ENCODE peak calls at places on chromosome 14, in six cellular contexts. One of them, this sample, is unnamed.

GRCh38 chr14:38481939-38482678 is 226.2 kb upstream of the CLEC14A start:
- DNase-seq in HL-60: no peak
- DNase-seq in heart left ventricle: no peak
- DNase-seq in CD8-positive, alpha-beta T cell: no peak
- DNase-seq in pancreas: no peak
- DNase-seq in A549: peak
- DNase-seq in this sample: peak

GRCh38 chr14:59067135-59067894 is 121.2 kb upstream of the DAAM1 start:
- DNase-seq in HL-60: no peak
- DNase-seq in heart left ventricle: no peak
- DNase-seq in CD8-positive, alpha-beta T cell: no peak
- DNase-seq in pancreas: no peak
- DNase-seq in A549: peak
- DNase-seq in this sample: no peak

GRCh38 chr14:101584049-101584859 is 23.0 kb downstream of the DIO3 start:
- DNase-seq in HL-60: no peak
- DNase-seq in heart left ventricle: no peak
- DNase-seq in CD8-positive, alpha-beta T cell: no peak
- DNase-seq in pancreas: no peak
- DNase-seq in A549: no peak
- DNase-seq in this sample: peak

GRCh38 chr14:72924332-72924731 is 1.9 kb upstream of the DCAF4 start:
- DNase-seq in HL-60: no peak
- DNase-seq in heart left ventricle: peak
- DNase-seq in CD8-positive, alpha-beta T cell: no peak
- DNase-seq in pancreas: no peak
- DNase-seq in A549: peak
- DNase-seq in this sample: no peak

GRCh38 chr14:72402429-72402772 is 470.2 kb downstream of the RGS6 start:
- DNase-seq in HL-60: no peak
- DNase-seq in heart left ventricle: no peak
- DNase-seq in CD8-positive, alpha-beta T cell: no peak
- DNase-seq in pancreas: no peak
- DNase-seq in A549: no peak
- DNase-seq in this sample: no peak

GRCh38 chr14:91108941-91109611 is 4.8 kb upstream of the DGLUCY start:
- DNase-seq in HL-60: peak
- DNase-seq in heart left ventricle: no peak
- DNase-seq in CD8-positive, alpha-beta T cell: peak
- DNase-seq in pancreas: peak
- DNase-seq in A549: no peak
- DNase-seq in this sample: peak

GRCh38 chr14:59332727-59333126 is 132.5 kb downstream of the GPR135 start:
- DNase-seq in HL-60: no peak
- DNase-seq in heart left ventricle: no peak
- DNase-seq in CD8-positive, alpha-beta T cell: no peak
- DNase-seq in pancreas: no peak
- DNase-seq in A549: peak
- DNase-seq in this sample: peak

GRCh38 chr14:76904740-76905569 is 78.7 kb downstream of the LRRC74A start:
- DNase-seq in HL-60: peak
- DNase-seq in heart left ventricle: peak
- DNase-seq in CD8-positive, alpha-beta T cell: peak
- DNase-seq in pancreas: peak
- DNase-seq in A549: peak
- DNase-seq in this sample: peak

GRCh38 chr14:53979747-53980642 is 23.4 kb upstream of the BMP4 start:
- DNase-seq in HL-60: no peak
- DNase-seq in heart left ventricle: no peak
- DNase-seq in CD8-positive, alpha-beta T cell: no peak
- DNase-seq in pancreas: no peak
- DNase-seq in A549: peak
- DNase-seq in this sample: peak

GRCh38 chr14:105065280-105066228 is at the start of gene GPR132:
- DNase-seq in HL-60: peak
- DNase-seq in heart left ventricle: peak
- DNase-seq in CD8-positive, alpha-beta T cell: peak
- DNase-seq in pancreas: no peak
- DNase-seq in A549: no peak
- DNase-seq in this sample: no peak

GRCh38 chr14:92565718-92566115 is 52.1 kb downstream of the RIN3 start:
- DNase-seq in HL-60: no peak
- DNase-seq in heart left ventricle: no peak
- DNase-seq in CD8-positive, alpha-beta T cell: no peak
- DNase-seq in pancreas: no peak
- DNase-seq in A549: no peak
- DNase-seq in this sample: no peak

GRCh38 chr14:91252901-91253794 is 8.6 kb upstream of the GPR68 start:
- DNase-seq in HL-60: no peak
- DNase-seq in heart left ventricle: peak
- DNase-seq in CD8-positive, alpha-beta T cell: peak
- DNase-seq in pancreas: no peak
- DNase-seq in A549: no peak
- DNase-seq in this sample: no peak

GRCh38 chr14:99601301-99601945 is 2.6 kb downstream of the CCDC85C start:
- DNase-seq in HL-60: no peak
- DNase-seq in heart left ventricle: no peak
- DNase-seq in CD8-positive, alpha-beta T cell: no peak
- DNase-seq in pancreas: no peak
- DNase-seq in A549: no peak
- DNase-seq in this sample: peak

GRCh38 chr14:59969319-59969718 is 49.4 kb downstream of the LRRC9 start:
- DNase-seq in HL-60: no peak
- DNase-seq in heart left ventricle: no peak
- DNase-seq in CD8-positive, alpha-beta T cell: no peak
- DNase-seq in pancreas: no peak
- DNase-seq in A549: peak
- DNase-seq in this sample: no peak

GRCh38 chr14:104085032-104085888 is at the start of gene ASPG:
- DNase-seq in HL-60: no peak
- DNase-seq in heart left ventricle: peak
- DNase-seq in CD8-positive, alpha-beta T cell: no peak
- DNase-seq in pancreas: no peak
- DNase-seq in A549: peak
- DNase-seq in this sample: no peak

GRCh38 chr14:92748259-92749016 is at the start of gene LGMN:
- DNase-seq in HL-60: no peak
- DNase-seq in heart left ventricle: peak
- DNase-seq in CD8-positive, alpha-beta T cell: peak
- DNase-seq in pancreas: peak
- DNase-seq in A549: peak
- DNase-seq in this sample: peak

GRCh38 chr14:54864526-54864925 is 38.1 kb downstream of the GCH1 start:
- DNase-seq in HL-60: no peak
- DNase-seq in heart left ventricle: no peak
- DNase-seq in CD8-positive, alpha-beta T cell: no peak
- DNase-seq in pancreas: no peak
- DNase-seq in A549: no peak
- DNase-seq in this sample: peak

GRCh38 chr14:83940253-83940652 is 1589.7 kb upstream of the FLRT2 start:
- DNase-seq in HL-60: no peak
- DNase-seq in heart left ventricle: no peak
- DNase-seq in CD8-positive, alpha-beta T cell: no peak
- DNase-seq in pancreas: no peak
- DNase-seq in A549: no peak
- DNase-seq in this sample: no peak

GRCh38 chr14:23123419-23123818 is 4.4 kb upstream of the CEBPE start:
- DNase-seq in HL-60: no peak
- DNase-seq in heart left ventricle: peak
- DNase-seq in CD8-positive, alpha-beta T cell: no peak
- DNase-seq in pancreas: peak
- DNase-seq in A549: no peak
- DNase-seq in this sample: no peak

GRCh38 chr14:70707138-70708038 is 65.7 kb downstream of the TTC9 start:
- DNase-seq in HL-60: no peak
- DNase-seq in heart left ventricle: no peak
- DNase-seq in CD8-positive, alpha-beta T cell: no peak
- DNase-seq in pancreas: peak
- DNase-seq in A549: peak
- DNase-seq in this sample: peak

GRCh38 chr14:56325251-56325839 is 207.1 kb downstream of the PELI2 start:
- DNase-seq in HL-60: no peak
- DNase-seq in heart left ventricle: no peak
- DNase-seq in CD8-positive, alpha-beta T cell: no peak
- DNase-seq in pancreas: no peak
- DNase-seq in A549: no peak
- DNase-seq in this sample: no peak

GRCh38 chr14:75604979-75605825 is 26.8 kb downstream of the FLVCR2 start:
- DNase-seq in HL-60: peak
- DNase-seq in heart left ventricle: no peak
- DNase-seq in CD8-positive, alpha-beta T cell: no peak
- DNase-seq in pancreas: no peak
- DNase-seq in A549: no peak
- DNase-seq in this sample: peak
- H3K4me3 ChIP-seq in HL-60: no peak
- H3K4me3 ChIP-seq in heart left ventricle: no peak
- H3K4me3 ChIP-seq in CD8-positive, alpha-beta T cell: no peak
- H3K4me3 ChIP-seq in pancreas: no peak
- H3K4me3 ChIP-seq in A549: no peak
- H3K4me3 ChIP-seq in this sample: peak

GRCh38 chr14:34247605-34248004 is 214.4 kb downstream of the SPTSSA start:
- DNase-seq in HL-60: no peak
- DNase-seq in heart left ventricle: no peak
- DNase-seq in CD8-positive, alpha-beta T cell: no peak
- DNase-seq in pancreas: no peak
- DNase-seq in A549: no peak
- DNase-seq in this sample: no peak

GRCh38 chr14:34243001-34243400 is 219.0 kb downstream of the SPTSSA start:
- DNase-seq in HL-60: no peak
- DNase-seq in heart left ventricle: no peak
- DNase-seq in CD8-positive, alpha-beta T cell: no peak
- DNase-seq in pancreas: no peak
- DNase-seq in A549: no peak
- DNase-seq in this sample: no peak

GRCh38 chr14:34246206-34246605 is 215.8 kb downstream of the SPTSSA start:
- DNase-seq in HL-60: no peak
- DNase-seq in heart left ventricle: no peak
- DNase-seq in CD8-positive, alpha-beta T cell: no peak
- DNase-seq in pancreas: no peak
- DNase-seq in A549: no peak
- DNase-seq in this sample: no peak

GRCh38 chr14:34241185-34241711 is 220.8 kb downstream of the SPTSSA start:
- DNase-seq in HL-60: no peak
- DNase-seq in heart left ventricle: no peak
- DNase-seq in CD8-positive, alpha-beta T cell: no peak
- DNase-seq in pancreas: no peak
- DNase-seq in A549: no peak
- DNase-seq in this sample: no peak

GRCh38 chr14:34243401-34243800 is 218.6 kb downstream of the SPTSSA start:
- DNase-seq in HL-60: no peak
- DNase-seq in heart left ventricle: no peak
- DNase-seq in CD8-positive, alpha-beta T cell: no peak
- DNase-seq in pancreas: no peak
- DNase-seq in A549: no peak
- DNase-seq in this sample: no peak
- TF ChIP-seq CTCF in HL-60: no peak
- TF ChIP-seq CTCF in heart left ventricle: no peak
- TF ChIP-seq CTCF in CD8-positive, alpha-beta T cell: no peak
- TF ChIP-seq CTCF in pancreas: no peak
- TF ChIP-seq CTCF in A549: no peak
- TF ChIP-seq CTCF in this sample: no peak

GRCh38 chr14:102923201-102923919 is 897 bp downstream of the AMN start:
- DNase-seq in HL-60: no peak
- DNase-seq in heart left ventricle: no peak
- DNase-seq in CD8-positive, alpha-beta T cell: no peak
- DNase-seq in pancreas: no peak
- DNase-seq in A549: no peak
- DNase-seq in this sample: no peak

GRCh38 chr14:102920998-102921304 is 1.5 kb upstream of the AMN start:
- DNase-seq in HL-60: no peak
- DNase-seq in heart left ventricle: no peak
- DNase-seq in CD8-positive, alpha-beta T cell: no peak
- DNase-seq in pancreas: no peak
- DNase-seq in A549: no peak
- DNase-seq in this sample: no peak

GRCh38 chr14:102923920-102924486 is 1.5 kb downstream of the AMN start:
- DNase-seq in HL-60: no peak
- DNase-seq in heart left ventricle: no peak
- DNase-seq in CD8-positive, alpha-beta T cell: no peak
- DNase-seq in pancreas: no peak
- DNase-seq in A549: no peak
- DNase-seq in this sample: no peak

GRCh38 chr14:102920273-102920997 is 2.0 kb upstream of the AMN start:
- DNase-seq in HL-60: no peak
- DNase-seq in heart left ventricle: no peak
- DNase-seq in CD8-positive, alpha-beta T cell: no peak
- DNase-seq in pancreas: no peak
- DNase-seq in A549: no peak
- DNase-seq in this sample: no peak

GRCh38 chr14:102922490-102923200 is at the start of gene AMN:
- DNase-seq in HL-60: no peak
- DNase-seq in heart left ventricle: peak
- DNase-seq in CD8-positive, alpha-beta T cell: no peak
- DNase-seq in pancreas: no peak
- DNase-seq in A549: peak
- DNase-seq in this sample: no peak
- H3K4me3 ChIP-seq in HL-60: no peak
- H3K4me3 ChIP-seq in heart left ventricle: no peak
- H3K4me3 ChIP-seq in CD8-positive, alpha-beta T cell: no peak
- H3K4me3 ChIP-seq in pancreas: no peak
- H3K4me3 ChIP-seq in A549: peak
- H3K4me3 ChIP-seq in this sample: peak

GRCh38 chr14:63210812-63211211 is 6.6 kb downstream of the RHOJ start:
- DNase-seq in HL-60: no peak
- DNase-seq in heart left ventricle: no peak
- DNase-seq in CD8-positive, alpha-beta T cell: no peak
- DNase-seq in pancreas: no peak
- DNase-seq in A549: no peak
- DNase-seq in this sample: no peak

GRCh38 chr14:63209160-63209559 is 4.9 kb downstream of the RHOJ start:
- DNase-seq in HL-60: no peak
- DNase-seq in heart left ventricle: no peak
- DNase-seq in CD8-positive, alpha-beta T cell: no peak
- DNase-seq in pancreas: no peak
- DNase-seq in A549: no peak
- DNase-seq in this sample: no peak

GRCh38 chr14:63214417-63215196 is 10.4 kb downstream of the RHOJ start:
- DNase-seq in HL-60: no peak
- DNase-seq in heart left ventricle: no peak
- DNase-seq in CD8-positive, alpha-beta T cell: no peak
- DNase-seq in pancreas: no peak
- DNase-seq in A549: no peak
- DNase-seq in this sample: no peak

GRCh38 chr14:63212776-63213500 is 8.7 kb downstream of the RHOJ start:
- DNase-seq in HL-60: no peak
- DNase-seq in heart left ventricle: no peak
- DNase-seq in CD8-positive, alpha-beta T cell: no peak
- DNase-seq in pancreas: no peak
- DNase-seq in A549: no peak
- DNase-seq in this sample: no peak

DNA sequence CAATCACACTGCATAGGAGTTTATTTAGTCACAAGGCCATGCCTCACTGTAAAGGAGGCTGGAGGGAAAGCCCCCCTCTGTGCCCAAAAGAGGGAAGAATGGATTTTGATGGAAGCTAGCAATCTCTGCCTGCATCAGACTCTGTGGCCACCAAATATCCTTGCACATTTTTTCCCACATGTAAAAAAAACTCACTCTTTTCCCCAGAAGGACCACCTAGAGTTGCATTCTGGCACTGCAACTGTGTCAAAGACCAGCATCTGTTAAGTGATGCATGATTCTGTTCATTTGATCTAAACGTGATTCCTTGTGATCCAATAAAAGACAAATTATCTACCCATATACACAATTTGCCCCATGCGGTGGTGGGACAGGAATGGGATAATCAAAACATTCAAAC is 8.0 kb downstream of the RHOJ start:
- DNase-seq in HL-60: no peak
- DNase-seq in heart left ventricle: no peak
- DNase-seq in CD8-positive, alpha-beta T cell: no peak
- DNase-seq in pancreas: no peak
- DNase-seq in A549: no peak
- DNase-seq in this sample: no peak
- TF ChIP-seq CTCF in HL-60: no peak
- TF ChIP-seq CTCF in heart left ventricle: no peak
- TF ChIP-seq CTCF in CD8-positive, alpha-beta T cell: no peak
- TF ChIP-seq CTCF in pancreas: no peak
- TF ChIP-seq CTCF in A549: no peak
- TF ChIP-seq CTCF in this sample: peak

This sample was measured in fibroblast of the aortic adventitia.